ENCODE peak calls at places on chromosome 12, in seven cellular contexts. N, A, F, Z, O, W and T are unnamed samples.
A peak's percentile ranks its signal among the peaks of the same experiment; 100 is the strongest.

GRCh38 chr12:104457746-104458644 is 1.2 kb downstream of the CHST11 start:
- DNase-seq in A (no peak), W (peak; percentile 40), N (no peak), F (no peak), Z (peak; percentile 25), O (no peak), T (peak; percentile 56)

GRCh38 chr12:26122681-26123481 is 2.0 kb downstream of the BHLHE41 start:
- DNase-seq in N (no peak), W (no peak), Z (peak; percentile 73), O (peak; percentile 50), A (peak; percentile 86), F (peak; percentile 39), T (peak; percentile 62)

GRCh38 chr12:111842556-111843396 is 748 bp downstream of the MAPKAPK5 start:
- DNase-seq in F (no peak), O (no peak), N (no peak), W (peak; percentile 59), Z (no peak), A (no peak), T (peak; percentile 28)

GRCh38 chr12:116346751-116347150 is 69.3 kb upstream of the MED13L start:
- DNase-seq in Z (no peak), W (no peak), F (no peak), O (peak; percentile 82), A (no peak), N (peak; percentile 41), T (peak; percentile 81)

GRCh38 chr12:106238146-106238545 is 9.7 kb downstream of the CKAP4 start:
- DNase-seq in O (no peak), Z (no peak), A (no peak), N (no peak), F (no peak), W (no peak), T (no peak)

GRCh38 chr12:92194566-92194965 is 48.9 kb upstream of the BTG1 start:
- DNase-seq in A (no peak), O (no peak), N (no peak), Z (no peak), F (no peak), W (no peak), T (no peak)

GRCh38 chr12:38771871-38772270 is 133.5 kb downstream of the CPNE8 start:
- DNase-seq in Z (no peak), A (no peak), N (no peak), F (no peak), W (peak; percentile 0), O (no peak), T (no peak)

GRCh38 chr12:71533703-71534102 is 94.1 kb downstream of the LGR5 start:
- DNase-seq in N (no peak), Z (no peak), F (no peak), A (no peak), O (no peak), W (no peak), T (no peak)

GRCh38 chr12:6199531-6200265 is 502 bp upstream of the CD9 start:
- DNase-seq in O (no peak), A (no peak), W (no peak), F (no peak), Z (no peak), N (no peak), T (peak; percentile 61)

GRCh38 chr12:128783129-128783574 is 40.6 kb downstream of the SLC15A4 start:
- DNase-seq in O (no peak), A (no peak), F (no peak), N (no peak), W (no peak), Z (no peak), T (peak; percentile 54)

GRCh38 chr12:124341645-124342069 is 46.8 kb downstream of the RFLNA start:
- DNase-seq in Z (no peak), A (no peak), W (no peak), F (no peak), O (no peak), N (no peak), T (no peak)